ENCODE peak calls at places on chromosomes 11 and 22, in four cellular contexts. K is upper lobe of right lung, J is lower leg skin, L is IMR-90. E is an unnamed sample.
A peak's percentile ranks its signal among the peaks of the same experiment; 100 is the strongest.

GRCh38 chr22:40215266-40215665 is 37.5 kb downstream of the TNRC6B start:
- DNase-seq in K (peak; percentile 71), J (peak; percentile 82), L (no peak), E (no peak)

GRCh38 chr11:22624742-22625447 is 728 bp downstream of the FANCF start:
- DNase-seq in K (peak; percentile 84), J (peak; percentile 94), L (peak; percentile 60), E (peak; percentile 48)

GRCh38 chr11:32391479-32391878 is 43.9 kb downstream of the WT1 start:
- DNase-seq in K (no peak), J (no peak), L (no peak), E (no peak)

GRCh38 chr11:12042215-12042676 is 33.8 kb upstream of the DKK3 start:
- DNase-seq in K (no peak), J (peak; percentile 20), L (peak; percentile 99), E (peak; percentile 96)

GRCh38 chr22:35315141-35315854 is 15.6 kb downstream of the TOM1 start:
- DNase-seq in K (peak; percentile 59), J (peak; percentile 84), L (no peak), E (no peak)

GRCh38 chr11:70699294-70700221 is 301.2 kb downstream of the CTTN start:
- DNase-seq in K (peak; percentile 15), J (no peak), L (no peak), E (peak; percentile 53)

GRCh38 chr11:42465613-42466012 is 846.2 kb upstream of the API5 start:
- DNase-seq in K (no peak), J (no peak), L (no peak), E (no peak)

GRCh38 chr11:130431337-130431773 is 2.9 kb upstream of the ADAMTS8 start:
- DNase-seq in K (peak; percentile 75), J (peak; percentile 94), L (peak; percentile 76), E (peak; percentile 70)

GRCh38 chr11:60159284-60159683 is 23.6 kb downstream of the MS4A6A start:
- DNase-seq in K (no peak), J (no peak), L (no peak), E (no peak)

GRCh38 chr22:44574057-44574456 is 76.0 kb upstream of the RTL6 start:
- DNase-seq in K (peak; percentile 63), J (peak; percentile 84), L (peak; percentile 68), E (peak; percentile 18)

GRCh38 chr22:46462726-46463371 is 74.6 kb downstream of the CELSR1 start:
- DNase-seq in K (no peak), J (no peak), L (peak; percentile 70), E (peak; percentile 60)

GRCh38 chr11:94897330-94897768 is 76.0 kb downstream of the CWC15 start:
- DNase-seq in K (no peak), J (peak; percentile 86), L (peak; percentile 45), E (peak; percentile 69)

GRCh38 chr11:16191212-16191851 is 165.0 kb downstream of the SOX6 start:
- DNase-seq in K (peak; percentile 46), J (no peak), L (peak; percentile 18), E (no peak)

GRCh38 chr11:121465709-121466062 is 12.9 kb upstream of the SORL1-AS1 start:
- DNase-seq in K (no peak), J (no peak), L (no peak), E (no peak)

DNA sequence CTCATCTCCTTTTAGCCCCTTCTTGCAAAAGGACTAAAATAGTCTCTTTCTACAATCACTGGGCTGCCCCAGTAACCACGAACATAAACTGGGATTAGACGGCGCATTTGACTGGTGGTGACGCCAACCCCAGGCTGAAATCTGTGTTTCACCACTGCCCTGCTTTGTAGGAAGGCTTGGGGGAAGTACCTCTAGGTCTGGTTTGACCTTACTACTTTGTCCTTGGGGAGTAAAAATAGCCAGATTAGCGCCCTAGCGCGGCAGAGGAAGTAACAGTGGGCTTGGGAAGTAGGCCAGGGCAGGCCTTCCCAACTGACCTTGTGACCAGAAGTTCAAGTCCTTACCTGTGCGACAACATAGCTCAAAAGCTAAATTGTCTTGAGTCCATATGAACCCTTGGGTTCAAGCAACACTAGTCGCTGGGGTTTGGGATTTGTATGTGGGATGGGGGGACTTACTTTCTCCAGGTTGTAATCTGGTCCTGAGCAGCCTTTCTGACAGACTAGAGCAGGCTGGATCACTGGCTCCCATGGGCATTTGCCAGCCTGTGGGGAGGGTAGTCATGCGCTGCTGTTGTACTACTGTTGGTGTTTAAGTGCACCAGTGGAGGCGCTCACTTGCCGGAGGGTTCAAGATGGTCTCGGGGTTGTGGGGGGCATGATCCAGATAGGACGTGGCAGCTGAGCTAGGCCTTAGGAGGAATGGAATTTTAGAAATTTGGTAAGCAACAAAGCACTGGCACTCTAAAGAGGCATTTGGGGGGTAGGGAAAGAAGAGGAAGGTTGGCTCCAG is 953 bp upstream of the PACS1 start:
- DNase-seq in K (no peak), J (peak; percentile 89), L (peak; percentile 63), E (peak; percentile 97)
- TF ChIP-seq CTCF in K (peak; percentile 4), J (no peak), L (peak; percentile 25), E (peak; percentile 23)

DNA sequence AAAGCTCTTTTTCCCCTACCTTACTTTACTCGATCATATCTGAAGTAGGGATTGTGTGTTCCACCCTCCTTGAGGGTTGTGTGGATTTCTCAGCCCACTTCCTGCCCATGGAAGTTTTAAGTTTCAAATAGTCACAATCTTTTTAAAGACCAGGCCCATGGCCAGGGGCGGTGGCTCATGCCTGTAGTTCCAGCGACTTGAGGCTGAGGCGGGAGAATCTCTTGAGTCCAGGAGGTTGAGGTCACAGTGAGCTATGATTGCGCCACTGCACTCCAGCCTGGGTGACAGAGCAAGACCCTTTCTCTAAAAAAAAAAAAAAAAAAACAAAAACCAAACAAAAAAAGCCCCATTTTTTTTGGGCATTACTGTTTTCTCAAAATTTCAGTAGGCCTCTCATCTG is 36.3 kb upstream of the LRRC10B start:
- DNase-seq in K (peak; percentile 77), J (peak; percentile 94), L (peak; percentile 10), E (peak; percentile 20)
- H3K4me3 ChIP-seq in K (no peak overlapping the region), J (no peak overlapping the region), L (no peak overlapping the region), E (no peak overlapping the region)

GRCh38 chr11:976431-977160 is 50.9 kb downstream of the AP2A2 start:
- DNase-seq in K (no peak), J (no peak), L (no peak), E (no peak)
- TF ChIP-seq CTCF in K (no peak), J (no peak), L (no peak), E (no peak)

DNA sequence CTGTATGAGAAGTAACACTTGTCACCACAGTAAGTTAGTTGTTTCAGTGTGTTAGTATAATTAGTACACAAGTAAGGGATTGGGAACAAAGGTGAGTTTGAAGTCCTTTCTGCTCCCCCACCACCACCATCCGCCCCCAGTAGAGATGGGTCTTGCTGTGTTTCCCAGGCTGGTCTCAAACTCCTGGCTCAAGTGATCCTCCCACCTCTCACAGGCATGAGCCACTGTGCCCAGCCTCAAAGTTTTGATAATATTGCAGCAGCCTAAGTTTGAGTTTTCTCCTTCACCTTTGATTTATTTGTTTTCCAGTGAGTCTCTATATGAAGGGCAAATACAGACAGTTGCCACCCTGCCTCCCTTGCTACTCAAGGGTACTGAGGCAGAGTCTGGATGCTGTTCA is 23.7 kb upstream of the GRK2 start:
- DNase-seq in K (no peak), J (peak; percentile 61), L (no peak), E (no peak)
- H3K4me3 ChIP-seq in K (no peak overlapping the region), J (no peak overlapping the region), L (no peak overlapping the region), E (no peak overlapping the region)

DNA sequence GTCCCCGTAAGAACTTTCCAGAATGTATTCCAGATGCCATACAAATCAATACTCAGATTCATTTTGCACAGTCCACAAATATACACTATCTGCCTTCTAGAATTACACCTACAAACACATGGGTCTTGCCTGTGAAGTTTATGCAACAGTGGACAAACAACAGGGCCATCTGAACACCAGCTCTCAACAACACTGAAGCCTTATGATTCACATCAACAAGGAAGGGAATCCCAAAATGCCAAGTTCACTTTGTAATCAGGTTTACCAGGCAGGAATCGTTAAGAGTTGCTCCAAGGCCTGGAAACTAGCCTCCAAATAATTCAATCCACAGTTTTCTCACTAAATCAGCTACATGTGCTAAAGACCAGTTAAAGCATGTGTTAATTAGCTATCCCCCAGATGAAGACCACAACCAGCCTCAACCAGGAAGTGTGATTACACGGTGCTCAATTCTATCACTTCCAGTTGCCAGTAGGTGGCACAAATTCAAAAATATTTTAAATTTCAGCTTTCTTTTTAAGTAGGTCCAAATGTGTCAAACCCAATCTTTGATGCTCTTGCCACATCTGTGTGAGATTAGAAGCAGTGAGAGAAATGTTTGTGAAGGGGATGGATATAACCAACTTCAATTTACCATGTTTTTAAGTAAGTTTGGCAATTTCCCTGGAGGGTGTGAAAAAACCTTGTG is 139.1 kb upstream of the BDNF start:
- DNase-seq in K (no peak), J (no peak), L (peak; percentile 19), E (peak; percentile 37)
- TF ChIP-seq CTCF in K (peak; percentile 6), J (no peak), L (peak; percentile 38), E (peak; percentile 49)

DNA sequence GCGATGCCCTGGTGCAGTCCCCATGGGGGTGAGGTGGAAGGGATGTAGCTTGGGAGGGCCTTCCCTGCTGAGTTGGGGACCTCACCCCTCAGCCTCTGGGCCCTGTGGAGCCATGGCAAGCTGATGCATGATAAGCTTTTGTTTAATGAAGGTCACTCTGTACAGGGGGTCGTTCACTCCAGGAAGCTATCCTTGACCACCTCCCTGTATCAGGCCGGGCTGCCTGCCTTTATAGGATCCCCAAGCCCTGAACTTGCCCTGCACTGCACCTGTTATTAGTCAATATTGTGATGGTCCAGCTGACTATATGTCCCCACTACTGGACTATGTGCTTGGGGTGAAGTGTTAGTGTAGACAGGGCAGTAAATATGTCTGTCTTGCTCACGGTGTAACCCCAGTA is 49.7 kb upstream of the MYEOV start:
- DNase-seq in K (no peak), J (no peak), L (no peak), E (no peak)
- H3K4me3 ChIP-seq in K (no peak overlapping the region), J (no peak overlapping the region), L (no peak overlapping the region), E (no peak overlapping the region)

DNA sequence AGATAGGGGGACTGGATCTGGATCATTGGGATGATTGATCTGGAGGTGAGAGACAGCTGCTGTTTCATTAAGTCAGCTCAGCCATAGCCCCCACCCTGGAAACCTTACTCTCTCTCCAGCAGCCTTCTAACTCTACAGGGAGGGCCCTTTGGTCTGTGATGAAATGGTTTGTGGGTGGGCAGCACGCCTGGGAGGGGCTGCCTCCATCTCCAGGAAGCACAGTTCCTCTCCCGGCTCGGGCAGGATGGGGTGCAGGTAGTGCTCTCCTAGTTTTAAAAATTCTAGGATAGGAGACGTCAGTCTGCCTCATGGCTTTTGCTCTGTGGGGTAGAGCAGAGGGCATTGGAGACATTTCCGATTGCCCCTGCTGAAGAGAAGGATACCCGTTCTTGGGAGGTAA is 89.7 kb downstream of the CEP164 start:
- DNase-seq in K (peak; percentile 21), J (peak; percentile 25), L (no peak), E (no peak)
- TF ChIP-seq CTCF in K (no peak), J (no peak), L (no peak), E (no peak)

DNA sequence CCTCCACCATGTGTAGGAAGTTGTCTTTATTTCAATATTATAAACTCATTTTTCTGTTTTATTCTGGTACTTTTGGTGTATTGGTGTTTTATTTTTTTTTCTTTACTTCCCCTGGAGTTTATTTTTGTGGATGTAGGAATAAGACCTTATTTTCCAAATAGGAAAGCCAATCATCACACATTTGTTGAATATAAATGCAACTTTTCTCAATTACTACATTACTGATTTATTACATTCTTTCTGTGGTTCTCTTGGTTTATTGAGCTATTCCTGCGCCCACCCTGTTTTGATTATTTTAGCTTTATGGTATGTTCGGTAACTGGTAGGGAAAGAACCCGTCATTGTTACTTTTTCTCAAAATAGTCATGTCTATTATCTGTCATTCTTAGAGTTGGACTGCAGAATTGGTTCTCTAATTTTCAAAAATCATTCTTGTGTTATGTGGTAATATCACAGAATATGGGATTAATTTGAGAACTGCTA is 3.6 kb downstream of the IGLL5 start:
- DNase-seq in K (no peak), J (no peak), L (no peak), E (no peak)
- H3K4me3 ChIP-seq in K (no peak overlapping the region), J (no peak overlapping the region), L (no peak overlapping the region), E (no peak overlapping the region)

E was measured in fibroblast of villous mesenchyme.